ENCODE peak calls at places on chromosomes 1 and 21, in nine cellular contexts. D is mucosa of descending colon; K is fibroblast of pulmonary artery; M is activated T-cell treated with anti-CD3 and anti-CD28 coated beads, Interleukin-2, amount 50 U/mL, for 72 hours; W is RPMI7951; I is amniotic stem cell; E is A549; C is hepatocyte; O is pons. Q is an unnamed sample.

GRCh38 chr1:147624529-147624928 is 45.8 kb downstream of the ACP6 start:
- DNase-seq in I (no peak), D (no peak), C (no peak), M (no peak), O (no peak), E (no peak), W (no peak), K (no peak), Q (no peak)

GRCh38 chr1:186925881-186926676 is 97.3 kb downstream of the PLA2G4A start:
- DNase-seq in W (no peak), C (no peak), D (no peak), M (no peak), I (peak; percentile 18), K (peak; percentile 38), E (no peak), O (no peak), Q (no peak)

GRCh38 chr21:26077523-26077922 is 93.0 kb downstream of the APP start:
- DNase-seq in D (no peak), W (peak; percentile 22), M (no peak), E (no peak), K (peak; percentile 25), O (no peak), I (no peak), C (peak; percentile 21), Q (no peak)

GRCh38 chr1:214454619-214455396 is 96.6 kb downstream of the PTPN14 start:
- DNase-seq in M (no peak), E (no peak), K (peak; percentile 78), O (no peak), W (peak; percentile 89), I (no peak), C (no peak), D (no peak), Q (peak; percentile 75)

GRCh38 chr1:23980725-23981063 is 567 bp upstream of the SRSF10 start:
- DNase-seq in O (no peak), W (peak; percentile 62), E (no peak), C (peak; percentile 43), D (peak; percentile 49), I (no peak), M (peak; percentile 78), K (no peak), Q (peak; percentile 77)

GRCh38 chr1:153340356-153340755 is 8.3 kb downstream of the PGLYRP4 start:
- DNase-seq in W (no peak), D (no peak), C (no peak), K (no peak), I (no peak), M (no peak), O (no peak), E (no peak), Q (no peak)

GRCh38 chr21:36479415-36480402 is at the start of gene CLDN14:
- DNase-seq in O (no peak), E (no peak), K (no peak), I (no peak), C (peak; percentile 52), D (no peak), W (no peak), M (no peak), Q (no peak)

GRCh38 chr1:42165511-42166210 is 1.1 kb upstream of the GUCA2A start:
- DNase-seq in K (peak; percentile 43), W (peak; percentile 88), D (peak; percentile 97), M (no peak), E (peak; percentile 59), I (peak; percentile 19), O (no peak), C (peak; percentile 93), Q (peak; percentile 95)